ENCODE peak calls at places on chromosome X, in nine cellular contexts. H is adipocyte, K is WERI-Rb-1, M is sigmoid colon, Z is IMR-90, D is AG04450, Y is epithelial cell of esophagus, B is tibial artery, E is heart left ventricle. F is an unnamed sample.

GRCh38 chrX:11557120-11557519 is 108.6 kb downstream of the ARHGAP6 start:
- DNase-seq in H (peak), K (no peak), M (no peak), Z (peak), D (no peak), Y (peak), B (no peak), E (no peak), F (no peak)

GRCh38 chrX:38513087-38513742 is 48.1 kb upstream of the TSPAN7 start:
- DNase-seq in H (no peak), K (no peak), M (no peak), Z (no peak), D (no peak), Y (peak), B (no peak), E (no peak), F (no peak)

GRCh38 chrX:65697915-65698796 is 30.7 kb downstream of the MSN start:
- DNase-seq in H (no peak), K (no peak), M (no peak), Z (no peak), D (no peak), Y (no peak), B (no peak), E (peak), F (no peak)

GRCh38 chrX:119685225-119686066 is 7.5 kb downstream of the SEPTIN6 start:
- DNase-seq in H (peak), K (no peak), M (peak), Z (no peak), D (no peak), Y (no peak), B (no peak), E (peak), F (no peak)

GRCh38 chrX:50913520-50913919 is 3.0 kb downstream of the BMP15 start:
- DNase-seq in H (no peak), K (no peak), M (no peak), Z (no peak), D (no peak), Y (peak), B (no peak), E (no peak), F (no peak)

GRCh38 chrX:11103751-11104150 is 7.4 kb upstream of the HCCS start:
- DNase-seq in H (no peak), K (no peak), M (no peak), Z (no peak), D (no peak), Y (peak), B (no peak), E (no peak), F (no peak)

GRCh38 chrX:7077910-7078245 is 69.6 kb upstream of the STS start:
- DNase-seq in H (no peak), K (no peak), M (no peak), Z (no peak), D (no peak), Y (no peak), B (no peak), E (no peak), F (no peak)

GRCh38 chrX:110180176-110180927 is 137.5 kb downstream of the AMMECR1 start:
- DNase-seq in H (peak), K (no peak), M (no peak), Z (peak), D (peak), Y (peak), B (no peak), E (peak), F (no peak)

GRCh38 chrX:128816919-128817318 is 706.4 kb downstream of the SMARCA1 start:
- DNase-seq in H (no peak), K (peak), M (no peak), Z (no peak), D (no peak), Y (no peak), B (no peak), E (no peak), F (no peak)

GRCh38 chrX:2732076-2732475 is 19.8 kb upstream of the XG start:
- DNase-seq in H (no peak), K (no peak), M (no peak), Z (no peak), D (no peak), Y (no peak), B (no peak), E (no peak), F (no peak)

GRCh38 chrX:134484039-134484438 is 24.1 kb downstream of the HPRT1 start:
- DNase-seq in H (peak), K (no peak), M (no peak), Z (peak), D (no peak), Y (peak), B (no peak), E (no peak), F (no peak)

GRCh38 chrX:68249401-68249831 is 183.9 kb downstream of the OPHN1 start:
- DNase-seq in H (no peak), K (no peak), M (peak), Z (no peak), D (no peak), Y (no peak), B (peak), E (peak), F (peak)

GRCh38 chrX:56728752-56729151 is 291 bp upstream of the NBDY start:
- DNase-seq in H (peak), K (no peak), M (no peak), Z (peak), D (no peak), Y (peak), B (no peak), E (no peak), F (peak)

GRCh38 chrX:150362599-150363481 is at the start of gene MAMLD1:
- DNase-seq in H (peak), K (peak), M (peak), Z (peak), D (no peak), Y (peak), B (peak), E (peak), F (peak)

GRCh38 chrX:153926863-153927685 is 1.0 kb upstream of the ARHGAP4 start:
- DNase-seq in H (no peak), K (peak), M (peak), Z (peak), D (no peak), Y (peak), B (peak), E (peak), F (peak)

GRCh38 chrX:24242649-24243556 is 71.0 kb downstream of the SUPT20HL2 start:
- DNase-seq in H (peak), K (no peak), M (peak), Z (peak), D (peak), Y (no peak), B (peak), E (peak), F (peak)

GRCh38 chrX:46577116-46578005 is 3.8 kb downstream of the CHST7 start:
- DNase-seq in H (peak), K (no peak), M (no peak), Z (peak), D (no peak), Y (peak), B (no peak), E (no peak), F (no peak)

GRCh38 chrX:10989386-10989785 is 121.7 kb upstream of the HCCS start:
- DNase-seq in H (no peak), K (no peak), M (no peak), Z (no peak), D (no peak), Y (no peak), B (no peak), E (no peak), F (no peak)

GRCh38 chrX:14832151-14832550 is 40.7 kb downstream of the FANCB start:
- DNase-seq in H (peak), K (no peak), M (no peak), Z (peak), D (peak), Y (no peak), B (no peak), E (no peak), F (no peak)

GRCh38 chrX:55119712-55120111 is 30.9 kb downstream of the PAGE2 start:
- DNase-seq in H (peak), K (no peak), M (no peak), Z (peak), D (no peak), Y (no peak), B (no peak), E (no peak), F (no peak)

GRCh38 chrX:68146054-68146453 is 287.2 kb downstream of the OPHN1 start:
- DNase-seq in H (peak), K (no peak), M (no peak), Z (peak), D (peak), Y (peak), B (no peak), E (no peak), F (no peak)

GRCh38 chrX:26558719-26559386 is 342.9 kb downstream of the MAGEB5 start:
- DNase-seq in H (no peak), K (no peak), M (peak), Z (no peak), D (no peak), Y (no peak), B (no peak), E (no peak), F (no peak)

GRCh38 chrX:44306336-44306735 is 37.1 kb downstream of the EFHC2 start:
- DNase-seq in H (peak), K (no peak), M (no peak), Z (peak), D (peak), Y (peak), B (no peak), E (no peak), F (no peak)

GRCh38 chrX:138034136-138034535 is 468.2 kb downstream of the ZIC3 start:
- DNase-seq in H (no peak), K (no peak), M (no peak), Z (no peak), D (no peak), Y (no peak), B (no peak), E (no peak), F (no peak)

GRCh38 chrX:1093586-1094538 is 118.6 kb downstream of the CRLF2 start:
- DNase-seq in H (no peak), K (no peak), M (peak), Z (no peak), D (no peak), Y (no peak), B (no peak), E (no peak), F (no peak)

GRCh38 chrX:15233416-15234015 is 36.4 kb downstream of the ASB9 start:
- DNase-seq in H (no peak), K (no peak), M (no peak), Z (no peak), D (no peak), Y (peak), B (no peak), E (no peak), F (no peak)

GRCh38 chrX:24767557-24767956 is 73.8 kb downstream of the POLA1 start:
- DNase-seq in H (peak), K (no peak), M (no peak), Z (peak), D (no peak), Y (peak), B (no peak), E (no peak), F (no peak)

GRCh38 chrX:9988762-9989161 is 21.6 kb downstream of the CLDN34 start:
- DNase-seq in H (peak), K (no peak), M (no peak), Z (no peak), D (no peak), Y (peak), B (no peak), E (no peak), F (no peak)

GRCh38 chrX:142428916-142429315 is 223.8 kb upstream of the MAGEC2 start:
- DNase-seq in H (no peak), K (no peak), M (no peak), Z (no peak), D (no peak), Y (peak), B (no peak), E (no peak), F (no peak)

GRCh38 chrX:7334253-7334935 is 186.4 kb upstream of the PUDP start:
- DNase-seq in H (peak), K (no peak), M (no peak), Z (peak), D (peak), Y (peak), B (no peak), E (no peak), F (no peak)

GRCh38 chrX:82412851-82413250 is 1095.2 kb upstream of the POU3F4 start:
- DNase-seq in H (no peak), K (no peak), M (no peak), Z (no peak), D (no peak), Y (peak), B (no peak), E (no peak), F (no peak)

GRCh38 chrX:12878536-12878935 is 11.7 kb downstream of the TLR7 start:
- DNase-seq in H (no peak), K (no peak), M (no peak), Z (no peak), D (no peak), Y (peak), B (no peak), E (no peak), F (no peak)

GRCh38 chrX:15600745-15601144 is at the start of gene ACE2:
- DNase-seq in H (no peak), K (no peak), M (no peak), Z (no peak), D (no peak), Y (no peak), B (no peak), E (no peak), F (no peak)

GRCh38 chrX:53321216-53321942 is 40.0 kb upstream of the IQSEC2 start:
- DNase-seq in H (peak), K (no peak), M (no peak), Z (no peak), D (no peak), Y (no peak), B (no peak), E (no peak), F (peak)

GRCh38 chrX:64580605-64581004 is 185.4 kb upstream of the MTMR8 start:
- DNase-seq in H (no peak), K (no peak), M (no peak), Z (no peak), D (no peak), Y (no peak), B (no peak), E (no peak), F (no peak)

GRCh38 chrX:110204986-110205385 is 112.9 kb downstream of the AMMECR1 start:
- DNase-seq in H (peak), K (no peak), M (no peak), Z (peak), D (no peak), Y (no peak), B (no peak), E (no peak), F (no peak)

GRCh38 chrX:46408553-46409407 is 136.4 kb downstream of the ZNF674 start:
- DNase-seq in H (peak), K (peak), M (peak), Z (peak), D (peak), Y (peak), B (peak), E (peak), F (peak)

GRCh38 chrX:47483310-47484268 is 567 bp upstream of the ZNF41 start:
- DNase-seq in H (peak), K (peak), M (peak), Z (peak), D (no peak), Y (peak), B (no peak), E (peak), F (peak)

GRCh38 chrX:9327086-9327746 is 137.6 kb upstream of the TBL1X start:
- DNase-seq in H (no peak), K (no peak), M (no peak), Z (no peak), D (no peak), Y (no peak), B (no peak), E (no peak), F (no peak)

GRCh38 chrX:20547649-20548051 is 280.9 kb upstream of the RPS6KA3 start:
- DNase-seq in H (peak), K (no peak), M (no peak), Z (peak), D (no peak), Y (peak), B (peak), E (no peak), F (peak)

GRCh38 chrX:20542072-20542471 is 275.4 kb upstream of the RPS6KA3 start:
- DNase-seq in H (no peak), K (no peak), M (no peak), Z (no peak), D (no peak), Y (no peak), B (no peak), E (no peak), F (no peak)

GRCh38 chrX:20545538-20545937 is 278.8 kb upstream of the RPS6KA3 start:
- DNase-seq in H (peak), K (no peak), M (no peak), Z (peak), D (no peak), Y (no peak), B (no peak), E (no peak), F (no peak)
- H3K4me3 ChIP-seq in H (no peak), K (no peak), M (no peak), Z (no peak), D (no peak), Y (no peak), B (no peak), E (no peak), F (no peak)

DNA sequence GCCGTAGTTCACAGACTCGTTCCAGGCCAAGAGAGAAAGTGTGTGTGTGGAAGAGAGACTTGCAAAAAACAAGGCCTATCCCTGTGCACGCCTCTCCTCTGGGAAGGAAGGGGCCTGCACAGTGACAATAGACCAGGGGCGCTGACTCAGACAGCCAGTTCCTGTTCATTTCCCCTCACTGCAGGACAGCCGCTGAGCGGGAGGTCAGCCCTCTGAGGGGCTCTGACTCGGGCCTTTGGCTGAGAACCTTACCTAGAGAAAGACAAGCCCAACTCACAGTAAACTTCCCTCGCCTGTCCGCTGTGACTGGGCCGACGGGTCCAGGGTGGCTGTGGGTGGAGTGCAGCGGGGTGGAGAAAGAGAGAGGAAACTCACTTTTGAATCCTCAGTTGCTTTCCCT is 52.1 kb downstream of the RTL5 start:
- DNase-seq in H (no peak), K (no peak), M (no peak), Z (no peak), D (no peak), Y (no peak), B (no peak), E (peak), F (no peak)
- H3K4me3 ChIP-seq in H (no peak), K (no peak), M (no peak), Z (no peak), D (no peak), Y (no peak), B (no peak), E (peak), F (no peak)

DNA sequence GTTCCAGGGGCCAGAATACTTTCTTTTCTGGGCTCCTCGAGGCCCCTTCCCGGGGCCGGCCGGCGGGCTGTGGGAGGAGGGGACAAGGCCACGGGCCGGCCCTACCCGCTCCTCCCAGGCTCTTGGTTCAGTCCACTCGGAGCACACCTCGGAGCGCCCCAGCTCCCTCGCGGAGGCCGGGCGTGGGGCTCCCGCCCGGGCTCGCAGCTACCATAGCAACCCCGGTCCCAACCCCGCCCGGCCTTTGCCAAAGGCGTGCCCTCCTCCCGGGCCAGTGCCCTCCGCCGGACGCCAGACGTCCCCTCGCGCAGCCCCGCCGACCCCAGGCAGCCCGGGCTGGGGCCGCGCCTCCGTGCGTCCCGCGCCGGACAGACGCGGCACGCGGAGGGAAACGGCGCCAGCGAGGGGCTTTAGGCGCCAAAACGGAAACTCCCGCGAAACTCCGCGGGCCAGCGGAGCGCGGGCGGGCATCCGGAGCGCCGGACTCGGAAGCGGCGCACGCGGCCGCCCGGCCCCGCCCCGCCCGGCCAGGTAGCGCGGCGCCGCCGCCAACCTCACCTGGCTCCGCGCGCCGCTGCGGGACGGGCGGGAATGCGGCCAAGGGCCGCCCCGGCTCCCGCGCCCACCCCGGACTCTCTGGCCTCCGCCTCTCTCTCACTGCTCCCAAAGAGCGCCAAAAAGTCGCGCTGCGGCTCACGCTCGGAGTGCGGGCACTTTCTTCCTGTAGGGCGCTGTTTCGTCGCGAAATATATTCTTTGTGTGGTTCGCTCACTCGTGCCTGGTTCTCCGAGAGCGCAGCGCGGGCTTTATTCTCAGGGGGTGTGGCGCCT is 633 bp upstream of the MBNL3 start:
- DNase-seq in H (peak), K (peak), M (peak), Z (peak), D (no peak), Y (peak), B (peak), E (peak), F (peak)
- H3K4me3 ChIP-seq in H (peak), K (peak), M (peak), Z (peak), D (peak), Y (peak), B (peak), E (peak), F (peak)

DNA sequence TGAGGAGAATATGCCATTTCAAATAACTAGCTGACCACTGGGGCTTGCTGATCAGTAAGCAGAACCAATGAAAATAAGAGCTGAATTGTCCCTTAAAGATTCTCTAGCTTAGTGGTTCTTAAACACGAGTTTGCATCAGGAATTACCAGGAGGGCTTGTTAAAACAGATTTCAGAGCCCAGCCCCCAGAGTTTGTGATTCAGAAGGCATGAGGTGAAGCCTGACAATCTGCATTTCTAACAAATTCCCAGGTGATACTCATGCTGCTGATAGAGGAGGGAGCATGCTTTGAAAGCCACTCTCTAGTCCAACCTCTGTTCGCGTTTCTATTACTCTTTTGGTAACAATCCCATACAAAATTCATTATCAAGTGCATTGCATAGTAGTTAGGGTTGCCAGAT is 35.5 kb downstream of the DCX start:
- DNase-seq in H (no peak), K (no peak), M (no peak), Z (no peak), D (no peak), Y (no peak), B (no peak), E (no peak), F (no peak)
- H3K4me3 ChIP-seq in H (no peak), K (no peak), M (no peak), Z (no peak), D (no peak), Y (no peak), B (no peak), E (no peak), F (no peak)

GRCh38 chrX:40102393-40103381 is 4.9 kb upstream of the BCOR start:
- DNase-seq in H (no peak), K (peak), M (no peak), Z (no peak), D (no peak), Y (no peak), B (no peak), E (no peak), F (no peak)
- H3K4me3 ChIP-seq in H (no peak), K (peak), M (no peak), Z (no peak), D (no peak), Y (no peak), B (no peak), E (no peak), F (no peak)

GRCh38 chrX:17922303-17922702 is 61.2 kb upstream of the RAI2 start:
- DNase-seq in H (no peak), K (no peak), M (no peak), Z (no peak), D (no peak), Y (no peak), B (no peak), E (no peak), F (no peak)
- H3K4me3 ChIP-seq in H (no peak), K (no peak), M (no peak), Z (no peak), D (no peak), Y (no peak), B (no peak), E (no peak), F (no peak)

GRCh38 chrX:17590892-17591740 is 146.2 kb upstream of the SCML1 start:
- DNase-seq in H (peak), K (peak), M (peak), Z (peak), D (no peak), Y (peak), B (peak), E (peak), F (peak)
- H3K4me3 ChIP-seq in H (peak), K (no peak), M (no peak), Z (no peak), D (peak), Y (no peak), B (peak), E (peak), F (no peak)

GRCh38 chrX:16953606-16954211 is 7.3 kb downstream of the REPS2 start:
- DNase-seq in H (no peak), K (no peak), M (no peak), Z (no peak), D (no peak), Y (peak), B (no peak), E (no peak), F (no peak)
- H3K4me3 ChIP-seq in H (no peak), K (no peak), M (no peak), Z (no peak), D (no peak), Y (no peak), B (no peak), E (no peak), F (no peak)

F was measured in body of pancreas.